ENCODE peak calls at places on chromosome 18, in six cellular contexts. One of them, this sample, is unnamed.

GRCh38 chr18:59718108-59719057 is 21.2 kb upstream of the CCBE1 start:
- DNase-seq in activated T-helper 1 cell treated with anti-CD3 and anti-CD28 coated beads, Interleukin-12 subunit alpha, Interleukin-12 subunit beta, Interleukin-2, Interleukin-4 antibody, amounts not matched to agents 30 ng/mL and 10 ng/mL and 1 ng/mL, durations not matched to agents 14 hours and 24 hours and 36 hours: no peak
- DNase-seq in mesothelial cell of epicardium: no peak
- DNase-seq in activated CD8-positive, alpha-beta memory T cell treated with anti-CD3 and anti-CD28 coated beads for 4 hours: no peak
- DNase-seq in EL: peak; percentile 100
- DNase-seq in NCI-H1092 treated with DMSO at 0.1 percent for 48 hours: no peak
- DNase-seq in this sample: no peak

GRCh38 chr18:69947361-69948106 is at the start of gene CD226:
- DNase-seq in activated T-helper 1 cell treated with anti-CD3 and anti-CD28 coated beads, Interleukin-12 subunit alpha, Interleukin-12 subunit beta, Interleukin-2, Interleukin-4 antibody, amounts not matched to agents 30 ng/mL and 10 ng/mL and 1 ng/mL, durations not matched to agents 14 hours and 24 hours and 36 hours: no peak
- DNase-seq in mesothelial cell of epicardium: no peak
- DNase-seq in activated CD8-positive, alpha-beta memory T cell treated with anti-CD3 and anti-CD28 coated beads for 4 hours: no peak
- DNase-seq in EL: no peak
- DNase-seq in NCI-H1092 treated with DMSO at 0.1 percent for 48 hours: no peak
- DNase-seq in this sample: no peak

GRCh38 chr18:49677081-49677480 is 115.2 kb downstream of the LIPG start:
- DNase-seq in activated T-helper 1 cell treated with anti-CD3 and anti-CD28 coated beads, Interleukin-12 subunit alpha, Interleukin-12 subunit beta, Interleukin-2, Interleukin-4 antibody, amounts not matched to agents 30 ng/mL and 10 ng/mL and 1 ng/mL, durations not matched to agents 14 hours and 24 hours and 36 hours: no peak
- DNase-seq in mesothelial cell of epicardium: no peak
- DNase-seq in activated CD8-positive, alpha-beta memory T cell treated with anti-CD3 and anti-CD28 coated beads for 4 hours: no peak
- DNase-seq in EL: no peak
- DNase-seq in NCI-H1092 treated with DMSO at 0.1 percent for 48 hours: no peak
- DNase-seq in this sample: no peak

GRCh38 chr18:79275992-79276391 is 119.7 kb upstream of the NFATC1 start:
- DNase-seq in activated T-helper 1 cell treated with anti-CD3 and anti-CD28 coated beads, Interleukin-12 subunit alpha, Interleukin-12 subunit beta, Interleukin-2, Interleukin-4 antibody, amounts not matched to agents 30 ng/mL and 10 ng/mL and 1 ng/mL, durations not matched to agents 14 hours and 24 hours and 36 hours: no peak
- DNase-seq in mesothelial cell of epicardium: no peak
- DNase-seq in activated CD8-positive, alpha-beta memory T cell treated with anti-CD3 and anti-CD28 coated beads for 4 hours: no peak
- DNase-seq in EL: peak; percentile 42
- DNase-seq in NCI-H1092 treated with DMSO at 0.1 percent for 48 hours: no peak
- DNase-seq in this sample: no peak

GRCh38 chr18:9707381-9708056 is 582 bp upstream of the RAB31 start:
- DNase-seq in activated T-helper 1 cell treated with anti-CD3 and anti-CD28 coated beads, Interleukin-12 subunit alpha, Interleukin-12 subunit beta, Interleukin-2, Interleukin-4 antibody, amounts not matched to agents 30 ng/mL and 10 ng/mL and 1 ng/mL, durations not matched to agents 14 hours and 24 hours and 36 hours: no peak
- DNase-seq in mesothelial cell of epicardium: no peak
- DNase-seq in activated CD8-positive, alpha-beta memory T cell treated with anti-CD3 and anti-CD28 coated beads for 4 hours: no peak
- DNase-seq in EL: peak; percentile 48
- DNase-seq in NCI-H1092 treated with DMSO at 0.1 percent for 48 hours: no peak
- DNase-seq in this sample: no peak

GRCh38 chr18:79794851-79795250 is 2.9 kb upstream of the KCNG2 start:
- DNase-seq in activated T-helper 1 cell treated with anti-CD3 and anti-CD28 coated beads, Interleukin-12 subunit alpha, Interleukin-12 subunit beta, Interleukin-2, Interleukin-4 antibody, amounts not matched to agents 30 ng/mL and 10 ng/mL and 1 ng/mL, durations not matched to agents 14 hours and 24 hours and 36 hours: no peak
- DNase-seq in mesothelial cell of epicardium: no peak
- DNase-seq in activated CD8-positive, alpha-beta memory T cell treated with anti-CD3 and anti-CD28 coated beads for 4 hours: no peak
- DNase-seq in EL: no peak
- DNase-seq in NCI-H1092 treated with DMSO at 0.1 percent for 48 hours: no peak
- DNase-seq in this sample: no peak

GRCh38 chr18:62555135-62555534 is 32.3 kb downstream of the ZCCHC2 start:
- DNase-seq in activated T-helper 1 cell treated with anti-CD3 and anti-CD28 coated beads, Interleukin-12 subunit alpha, Interleukin-12 subunit beta, Interleukin-2, Interleukin-4 antibody, amounts not matched to agents 30 ng/mL and 10 ng/mL and 1 ng/mL, durations not matched to agents 14 hours and 24 hours and 36 hours: no peak
- DNase-seq in mesothelial cell of epicardium: no peak
- DNase-seq in activated CD8-positive, alpha-beta memory T cell treated with anti-CD3 and anti-CD28 coated beads for 4 hours: no peak
- DNase-seq in EL: peak; percentile 47
- DNase-seq in NCI-H1092 treated with DMSO at 0.1 percent for 48 hours: no peak
- DNase-seq in this sample: no peak

GRCh38 chr18:39795350-39795749 is 2159.7 kb upstream of the PIK3C3 start:
- DNase-seq in activated T-helper 1 cell treated with anti-CD3 and anti-CD28 coated beads, Interleukin-12 subunit alpha, Interleukin-12 subunit beta, Interleukin-2, Interleukin-4 antibody, amounts not matched to agents 30 ng/mL and 10 ng/mL and 1 ng/mL, durations not matched to agents 14 hours and 24 hours and 36 hours: no peak
- DNase-seq in mesothelial cell of epicardium: no peak
- DNase-seq in activated CD8-positive, alpha-beta memory T cell treated with anti-CD3 and anti-CD28 coated beads for 4 hours: no peak
- DNase-seq in EL: no peak
- DNase-seq in NCI-H1092 treated with DMSO at 0.1 percent for 48 hours: no peak
- DNase-seq in this sample: no peak

GRCh38 chr18:9851511-9851910 is 34.3 kb upstream of the TXNDC2 start:
- DNase-seq in activated T-helper 1 cell treated with anti-CD3 and anti-CD28 coated beads, Interleukin-12 subunit alpha, Interleukin-12 subunit beta, Interleukin-2, Interleukin-4 antibody, amounts not matched to agents 30 ng/mL and 10 ng/mL and 1 ng/mL, durations not matched to agents 14 hours and 24 hours and 36 hours: no peak
- DNase-seq in mesothelial cell of epicardium: no peak
- DNase-seq in activated CD8-positive, alpha-beta memory T cell treated with anti-CD3 and anti-CD28 coated beads for 4 hours: no peak
- DNase-seq in EL: no peak
- DNase-seq in NCI-H1092 treated with DMSO at 0.1 percent for 48 hours: no peak
- DNase-seq in this sample: no peak

GRCh38 chr18:13791181-13791580 is 32.8 kb upstream of the MC5R start:
- DNase-seq in activated T-helper 1 cell treated with anti-CD3 and anti-CD28 coated beads, Interleukin-12 subunit alpha, Interleukin-12 subunit beta, Interleukin-2, Interleukin-4 antibody, amounts not matched to agents 30 ng/mL and 10 ng/mL and 1 ng/mL, durations not matched to agents 14 hours and 24 hours and 36 hours: no peak
- DNase-seq in mesothelial cell of epicardium: no peak
- DNase-seq in activated CD8-positive, alpha-beta memory T cell treated with anti-CD3 and anti-CD28 coated beads for 4 hours: no peak
- DNase-seq in EL: no peak
- DNase-seq in NCI-H1092 treated with DMSO at 0.1 percent for 48 hours: no peak
- DNase-seq in this sample: no peak

GRCh38 chr18:23495723-23496440 is 7.4 kb upstream of the RMC1 start:
- DNase-seq in activated T-helper 1 cell treated with anti-CD3 and anti-CD28 coated beads, Interleukin-12 subunit alpha, Interleukin-12 subunit beta, Interleukin-2, Interleukin-4 antibody, amounts not matched to agents 30 ng/mL and 10 ng/mL and 1 ng/mL, durations not matched to agents 14 hours and 24 hours and 36 hours: no peak
- DNase-seq in mesothelial cell of epicardium: no peak
- DNase-seq in activated CD8-positive, alpha-beta memory T cell treated with anti-CD3 and anti-CD28 coated beads for 4 hours: no peak
- DNase-seq in EL: no peak
- DNase-seq in NCI-H1092 treated with DMSO at 0.1 percent for 48 hours: peak; percentile 16
- DNase-seq in this sample: no peak

GRCh38 chr18:9683418-9684396 is 24.4 kb upstream of the RAB31 start:
- DNase-seq in activated T-helper 1 cell treated with anti-CD3 and anti-CD28 coated beads, Interleukin-12 subunit alpha, Interleukin-12 subunit beta, Interleukin-2, Interleukin-4 antibody, amounts not matched to agents 30 ng/mL and 10 ng/mL and 1 ng/mL, durations not matched to agents 14 hours and 24 hours and 36 hours: no peak
- DNase-seq in mesothelial cell of epicardium: no peak
- DNase-seq in activated CD8-positive, alpha-beta memory T cell treated with anti-CD3 and anti-CD28 coated beads for 4 hours: no peak
- DNase-seq in EL: peak; percentile 75
- DNase-seq in NCI-H1092 treated with DMSO at 0.1 percent for 48 hours: no peak
- DNase-seq in this sample: no peak

GRCh38 chr18:26405190-26405781 is 143.1 kb downstream of the KCTD1 start:
- DNase-seq in activated T-helper 1 cell treated with anti-CD3 and anti-CD28 coated beads, Interleukin-12 subunit alpha, Interleukin-12 subunit beta, Interleukin-2, Interleukin-4 antibody, amounts not matched to agents 30 ng/mL and 10 ng/mL and 1 ng/mL, durations not matched to agents 14 hours and 24 hours and 36 hours: no peak
- DNase-seq in mesothelial cell of epicardium: no peak
- DNase-seq in activated CD8-positive, alpha-beta memory T cell treated with anti-CD3 and anti-CD28 coated beads for 4 hours: no peak
- DNase-seq in EL: peak; percentile 41
- DNase-seq in NCI-H1092 treated with DMSO at 0.1 percent for 48 hours: peak; percentile 48
- DNase-seq in this sample: peak; percentile 3

GRCh38 chr18:5298156-5298852 is 2.8 kb upstream of the ZBTB14 start:
- DNase-seq in activated T-helper 1 cell treated with anti-CD3 and anti-CD28 coated beads, Interleukin-12 subunit alpha, Interleukin-12 subunit beta, Interleukin-2, Interleukin-4 antibody, amounts not matched to agents 30 ng/mL and 10 ng/mL and 1 ng/mL, durations not matched to agents 14 hours and 24 hours and 36 hours: no peak
- DNase-seq in mesothelial cell of epicardium: no peak
- DNase-seq in activated CD8-positive, alpha-beta memory T cell treated with anti-CD3 and anti-CD28 coated beads for 4 hours: no peak
- DNase-seq in EL: no peak
- DNase-seq in NCI-H1092 treated with DMSO at 0.1 percent for 48 hours: no peak
- DNase-seq in this sample: no peak

GRCh38 chr18:8730080-8730827 is 24.9 kb downstream of the MTCL1 start:
- DNase-seq in activated T-helper 1 cell treated with anti-CD3 and anti-CD28 coated beads, Interleukin-12 subunit alpha, Interleukin-12 subunit beta, Interleukin-2, Interleukin-4 antibody, amounts not matched to agents 30 ng/mL and 10 ng/mL and 1 ng/mL, durations not matched to agents 14 hours and 24 hours and 36 hours: no peak
- DNase-seq in mesothelial cell of epicardium: no peak
- DNase-seq in activated CD8-positive, alpha-beta memory T cell treated with anti-CD3 and anti-CD28 coated beads for 4 hours: no peak
- DNase-seq in EL: peak; percentile 70
- DNase-seq in NCI-H1092 treated with DMSO at 0.1 percent for 48 hours: peak; percentile 5
- DNase-seq in this sample: no peak

GRCh38 chr18:24919141-24919540 is 432.8 kb downstream of the ZNF521 start:
- DNase-seq in activated T-helper 1 cell treated with anti-CD3 and anti-CD28 coated beads, Interleukin-12 subunit alpha, Interleukin-12 subunit beta, Interleukin-2, Interleukin-4 antibody, amounts not matched to agents 30 ng/mL and 10 ng/mL and 1 ng/mL, durations not matched to agents 14 hours and 24 hours and 36 hours: no peak
- DNase-seq in mesothelial cell of epicardium: no peak
- DNase-seq in activated CD8-positive, alpha-beta memory T cell treated with anti-CD3 and anti-CD28 coated beads for 4 hours: no peak
- DNase-seq in EL: no peak
- DNase-seq in NCI-H1092 treated with DMSO at 0.1 percent for 48 hours: no peak
- DNase-seq in this sample: no peak

GRCh38 chr18:6627621-6628020 is 101.9 kb upstream of the ARHGAP28 start:
- DNase-seq in activated T-helper 1 cell treated with anti-CD3 and anti-CD28 coated beads, Interleukin-12 subunit alpha, Interleukin-12 subunit beta, Interleukin-2, Interleukin-4 antibody, amounts not matched to agents 30 ng/mL and 10 ng/mL and 1 ng/mL, durations not matched to agents 14 hours and 24 hours and 36 hours: no peak
- DNase-seq in mesothelial cell of epicardium: no peak
- DNase-seq in activated CD8-positive, alpha-beta memory T cell treated with anti-CD3 and anti-CD28 coated beads for 4 hours: no peak
- DNase-seq in EL: peak; percentile 78
- DNase-seq in NCI-H1092 treated with DMSO at 0.1 percent for 48 hours: no peak
- DNase-seq in this sample: no peak

GRCh38 chr18:48734460-48734859 is 195.6 kb downstream of the CTIF start:
- DNase-seq in activated T-helper 1 cell treated with anti-CD3 and anti-CD28 coated beads, Interleukin-12 subunit alpha, Interleukin-12 subunit beta, Interleukin-2, Interleukin-4 antibody, amounts not matched to agents 30 ng/mL and 10 ng/mL and 1 ng/mL, durations not matched to agents 14 hours and 24 hours and 36 hours: no peak
- DNase-seq in mesothelial cell of epicardium: no peak
- DNase-seq in activated CD8-positive, alpha-beta memory T cell treated with anti-CD3 and anti-CD28 coated beads for 4 hours: no peak
- DNase-seq in EL: peak; percentile 9
- DNase-seq in NCI-H1092 treated with DMSO at 0.1 percent for 48 hours: no peak
- DNase-seq in this sample: no peak

GRCh38 chr18:62637807-62638687 is 77.3 kb upstream of the PHLPP1 start:
- DNase-seq in activated T-helper 1 cell treated with anti-CD3 and anti-CD28 coated beads, Interleukin-12 subunit alpha, Interleukin-12 subunit beta, Interleukin-2, Interleukin-4 antibody, amounts not matched to agents 30 ng/mL and 10 ng/mL and 1 ng/mL, durations not matched to agents 14 hours and 24 hours and 36 hours: peak; percentile 36
- DNase-seq in mesothelial cell of epicardium: no peak
- DNase-seq in activated CD8-positive, alpha-beta memory T cell treated with anti-CD3 and anti-CD28 coated beads for 4 hours: peak; percentile 13
- DNase-seq in EL: peak; percentile 35
- DNase-seq in NCI-H1092 treated with DMSO at 0.1 percent for 48 hours: no peak
- DNase-seq in this sample: no peak

This sample was measured in NCI-H1930.